ENCODE peak calls at places on chromosomes 16 and 17, in ten cellular contexts. H, W, P, C, G, I, R, N, K and D are unnamed samples.

GRCh38 chr16:29844575-29845331 is 18.3 kb downstream of the CDIPT start:
- DNase-seq in H (peak; percentile 85), W (no peak), P (no peak), C (no peak), G (no peak), I (no peak), R (no peak), N (no peak), K (no peak), D (no peak)

GRCh38 chr17:81553616-81554181 is 1.5 kb upstream of the FAAP100 start:
- DNase-seq in H (peak; percentile 73), W (no peak), P (no peak), C (peak; percentile 97), G (no peak), I (no peak), R (peak; percentile 83), N (peak; percentile 97), K (no peak), D (no peak)

GRCh38 chr17:73874008-73874407 is 229.8 kb upstream of the SDK2 start:
- DNase-seq in H (no peak), W (no peak), P (no peak), C (no peak), G (no peak), I (no peak), R (no peak), N (no peak), K (peak; percentile 24), D (peak; percentile 62)

GRCh38 chr17:74851612-74852236 is 8.0 kb downstream of the GRIN2C start:
- DNase-seq in H (no peak), W (no peak), P (no peak), C (no peak), G (no peak), I (no peak), R (peak; percentile 79), N (no peak), K (no peak), D (no peak)

GRCh38 chr16:83898463-83899271 is at the start of gene MLYCD:
- DNase-seq in H (peak; percentile 92), W (peak; percentile 95), P (peak; percentile 89), C (peak; percentile 66), G (peak; percentile 68), I (peak; percentile 84), R (peak; percentile 95), N (peak; percentile 59), K (peak; percentile 84), D (peak; percentile 82)

GRCh38 chr16:47392114-47392513 is 68.7 kb downstream of the ITFG1 start:
- DNase-seq in H (no peak), W (no peak), P (no peak), C (peak; percentile 71), G (no peak), I (peak; percentile 8), R (no peak), N (no peak), K (peak; percentile 30), D (peak; percentile 59)

GRCh38 chr17:33668516-33668915 is 375.4 kb upstream of the ASIC2 start:
- DNase-seq in H (no peak), W (no peak), P (no peak), C (no peak), G (no peak), I (no peak), R (no peak), N (no peak), K (no peak), D (no peak)

GRCh38 chr17:40311575-40311974 is 2.6 kb downstream of the RARA start:
- DNase-seq in H (peak; percentile 74), W (peak; percentile 95), P (peak; percentile 70), C (no peak), G (no peak), I (no peak), R (peak; percentile 88), N (no peak), K (no peak), D (no peak)

GRCh38 chr16:1379863-1380174 is 28.1 kb downstream of the GNPTG start:
- DNase-seq in H (no peak), W (no peak), P (no peak), C (no peak), G (no peak), I (no peak), R (no peak), N (no peak), K (peak; percentile 58), D (no peak)

GRCh38 chr16:25626172-25626571 is 65.6 kb upstream of the HS3ST4 start:
- DNase-seq in H (no peak), W (no peak), P (no peak), C (no peak), G (no peak), I (no peak), R (no peak), N (peak; percentile 4), K (no peak), D (no peak)

GRCh38 chr17:61161615-61162134 is 238.0 kb upstream of the TBX2 start:
- DNase-seq in H (no peak), W (no peak), P (no peak), C (peak; percentile 25), G (no peak), I (no peak), R (no peak), N (no peak), K (no peak), D (no peak)

GRCh38 chr16:27431773-27432599 is 30.0 kb downstream of the IL21R start:
- DNase-seq in H (no peak), W (peak; percentile 68), P (peak; percentile 2), C (peak; percentile 27), G (no peak), I (no peak), R (peak; percentile 23), N (peak; percentile 33), K (no peak), D (peak; percentile 63)

GRCh38 chr17:72554508-72554907 is 433.7 kb downstream of the SOX9 start:
- DNase-seq in H (no peak), W (no peak), P (no peak), C (no peak), G (no peak), I (no peak), R (no peak), N (no peak), K (no peak), D (no peak)

GRCh38 chr17:72558971-72559476 is 438.2 kb downstream of the SOX9 start:
- DNase-seq in H (no peak), W (no peak), P (no peak), C (no peak), G (no peak), I (no peak), R (no peak), N (no peak), K (no peak), D (no peak)

GRCh38 chr17:72555052-72555451 is 434.2 kb downstream of the SOX9 start:
- DNase-seq in H (no peak), W (no peak), P (no peak), C (no peak), G (no peak), I (no peak), R (no peak), N (no peak), K (no peak), D (no peak)

GRCh38 chr17:72560303-72561247 is 439.8 kb downstream of the SOX9 start:
- DNase-seq in H (no peak), W (no peak), P (no peak), C (peak; percentile 43), G (peak; percentile 32), I (peak; percentile 65), R (no peak), N (peak; percentile 68), K (peak; percentile 18), D (peak; percentile 74)

GRCh38 chr17:72556944-72557826 is 436.4 kb downstream of the SOX9 start:
- DNase-seq in H (peak; percentile 60), W (peak; percentile 90), P (peak; percentile 27), C (peak; percentile 42), G (peak; percentile 33), I (peak; percentile 74), R (peak; percentile 82), N (peak; percentile 71), K (peak; percentile 22), D (peak; percentile 72)
- TF ChIP-seq CTCF in H (peak; percentile 55), W (no peak), P (peak; percentile 82), C (peak; percentile 87), G (peak; percentile 61), I (peak; percentile 97), R (peak; percentile 67), N (peak; percentile 84), K (peak; percentile 84), D (peak; percentile 87)

GRCh38 chr16:31487076-31487719 is 4.3 kb downstream of the SLC5A2 start:
- DNase-seq in H (no peak), W (no peak), P (no peak), C (no peak), G (no peak), I (no peak), R (peak; percentile 85), N (no peak), K (no peak), D (no peak)
- H3K4me3 ChIP-seq in H (peak overlapping the region; percentile 73), W (peak overlapping the region; percentile 28), P (peak overlapping the region; percentile 56), C (peak overlapping the region; percentile 15), G (peak overlapping the region; percentile 86), I (peak overlapping the region; percentile 11), R (peak overlapping the region; percentile 60), N (peak overlapping the region; percentile 50), K (peak overlapping the region; percentile 55), D (peak overlapping the region; percentile 48)

GRCh38 chr16:17211797-17212196 is 259.0 kb downstream of the XYLT1 start:
- DNase-seq in H (no peak), W (no peak), P (no peak), C (no peak), G (peak; percentile 4), I (peak; percentile 77), R (no peak), N (no peak), K (no peak), D (peak; percentile 35)
- TF ChIP-seq CTCF in H (peak; percentile 31), W (no peak), P (peak; percentile 11), C (no peak), G (peak; percentile 48), I (peak; percentile 89), R (no peak), N (peak; percentile 13), K (peak; percentile 59), D (peak; percentile 42)

GRCh38 chr17:42107597-42108576 is 4.6 kb downstream of the DHX58 start:
- DNase-seq in H (no peak), W (peak; percentile 94), P (peak; percentile 54), C (peak; percentile 54), G (peak; percentile 83), I (peak; percentile 94), R (peak; percentile 92), N (no peak), K (peak; percentile 86), D (peak; percentile 87)
- H3K4me3 ChIP-seq in H (peak overlapping the region; percentile 44), W (no peak overlapping the region), P (peak overlapping the region; percentile 30), C (no peak overlapping the region), G (peak overlapping the region; percentile 46), I (peak overlapping the region; percentile 56), R (no peak overlapping the region), N (peak overlapping the region; percentile 31), K (peak overlapping the region; percentile 49), D (no peak overlapping the region)